ENCODE peak calls at places on chromosome 14, in four cellular contexts. S is H1, X is IMR-90, P is trophoblast cell. N is an unnamed sample.

GRCh38 chr14:29858299-29858698 is 69.3 kb downstream of the PRKD1 start:
- DNase-seq in X (no peak), P (no peak), S (no peak), N (no peak)

GRCh38 chr14:91264151-91265150 is 19.9 kb upstream of the GPR68 start:
- DNase-seq in S (peak; percentile 71), P (no peak), X (no peak), N (no peak)

GRCh38 chr14:103103461-103104388 is 9.2 kb downstream of the EXOC3L4 start:
- DNase-seq in X (peak; percentile 35), P (peak; percentile 84), S (peak; percentile 76), N (no peak)

GRCh38 chr14:44803239-44803905 is 158.4 kb downstream of the KLHL28 start:
- DNase-seq in X (peak; percentile 64), P (no peak), S (no peak), N (peak; percentile 52)

GRCh38 chr14:28949503-28949902 is 182.9 kb downstream of the FOXG1 start:
- DNase-seq in S (no peak), P (no peak), X (no peak), N (no peak)

GRCh38 chr14:55837467-55837866 is 257.5 kb downstream of the KTN1 start:
- DNase-seq in X (no peak), P (no peak), S (no peak), N (no peak)

GRCh38 chr14:103496776-103497175 is 25.9 kb downstream of the CKB start:
- DNase-seq in X (peak; percentile 33), P (no peak), S (no peak), N (no peak)

GRCh38 chr14:103354141-103354540 is 20.1 kb downstream of the EIF5 start:
- DNase-seq in X (no peak), S (no peak), P (no peak), N (no peak)

GRCh38 chr14:26887842-26888241 is 290.0 kb upstream of the NOVA1 start:
- DNase-seq in P (no peak), S (no peak), X (no peak), N (no peak)

GRCh38 chr14:102015045-102015685 is 50.8 kb downstream of the DYNC1H1 start:
- DNase-seq in S (no peak), X (peak; percentile 30), P (no peak), N (no peak)

GRCh38 chr14:74572829-74573360 is 39.1 kb downstream of the LTBP2 start:
- DNase-seq in S (no peak), P (peak; percentile 73), X (peak; percentile 65), N (no peak)

GRCh38 chr14:68249534-68250517 is 430.2 kb downstream of the RAD51B start:
- DNase-seq in S (no peak), P (peak; percentile 12), X (peak; percentile 74), N (no peak)

GRCh38 chr14:24215495-24216344 is at the start of gene MDP1:
- DNase-seq in P (peak; percentile 83), X (peak; percentile 83), S (peak; percentile 82), N (peak; percentile 77)

GRCh38 chr14:53450871-53451270 is 297.7 kb upstream of the DDHD1 start:
- DNase-seq in S (no peak), P (no peak), X (no peak), N (no peak)

GRCh38 chr14:38873923-38874612 is 229.0 kb downstream of the SEC23A start:
- DNase-seq in P (no peak), S (no peak), X (no peak), N (no peak)

GRCh38 chr14:93090826-93091583 is 24.7 kb downstream of the ITPK1 start:
- DNase-seq in P (no peak), X (no peak), S (no peak), N (no peak)

GRCh38 chr14:91366749-91367148 is 50.9 kb downstream of the CCDC88C start:
- DNase-seq in X (no peak), S (no peak), P (no peak), N (no peak)

GRCh38 chr14:68468437-68469207 is 324.2 kb downstream of the ZFP36L1 start:
- DNase-seq in P (peak; percentile 90), S (no peak), X (no peak), N (no peak)

GRCh38 chr14:90495357-90496276 is 98.8 kb downstream of the CALM1 start:
- DNase-seq in P (peak; percentile 17), X (peak; percentile 75), S (peak; percentile 85), N (peak; percentile 88)

GRCh38 chr14:51868405-51868804 is 8.0 kb downstream of the GNG2 start:
- DNase-seq in X (no peak), S (no peak), P (no peak), N (no peak)

GRCh38 chr14:51869426-51870113 is 9.2 kb downstream of the GNG2 start:
- DNase-seq in S (no peak), P (no peak), X (no peak), N (no peak)

GRCh38 chr14:51867753-51868152 is 7.3 kb downstream of the GNG2 start:
- DNase-seq in P (no peak), S (no peak), X (peak; percentile 48), N (no peak)

GRCh38 chr14:51862839-51863235 is 2.4 kb downstream of the GNG2 start:
- DNase-seq in S (no peak), P (no peak), X (peak; percentile 27), N (no peak)

GRCh38 chr14:51865953-51866747 is 5.7 kb downstream of the GNG2 start:
- DNase-seq in X (no peak), S (no peak), P (no peak), N (no peak)
- H4K91ac ChIP-seq in X (no peak overlapping the region), S (no peak overlapping the region), P (no peak overlapping the region), N (no peak overlapping the region)

GRCh38 chr14:31864937-31865855 is 211.9 kb upstream of the ARHGAP5 start:
- DNase-seq in P (no peak), X (no peak), S (no peak), N (no peak)
- H3K4me2 ChIP-seq in P (no peak overlapping the region), X (no peak overlapping the region), S (no peak overlapping the region), N (no peak overlapping the region)

GRCh38 chr14:49867831-49868719 is 15.5 kb upstream of the NEMF start:
- DNase-seq in X (peak; percentile 83), P (peak; percentile 99), S (peak; percentile 91), N (peak; percentile 86)
- H2BK120ac ChIP-seq in X (peak overlapping the region; percentile 59), P (peak overlapping the region; percentile 29), S (peak overlapping the region; percentile 43), N (no peak overlapping the region)

GRCh38 chr14:51908086-51908485 is 47.7 kb downstream of the GNG2 start:
- DNase-seq in S (no peak), P (no peak), X (peak; percentile 9), N (no peak)
- H4K91ac ChIP-seq in S (no peak overlapping the region), P (no peak overlapping the region), X (peak overlapping the region; percentile 32), N (no peak overlapping the region)

DNA sequence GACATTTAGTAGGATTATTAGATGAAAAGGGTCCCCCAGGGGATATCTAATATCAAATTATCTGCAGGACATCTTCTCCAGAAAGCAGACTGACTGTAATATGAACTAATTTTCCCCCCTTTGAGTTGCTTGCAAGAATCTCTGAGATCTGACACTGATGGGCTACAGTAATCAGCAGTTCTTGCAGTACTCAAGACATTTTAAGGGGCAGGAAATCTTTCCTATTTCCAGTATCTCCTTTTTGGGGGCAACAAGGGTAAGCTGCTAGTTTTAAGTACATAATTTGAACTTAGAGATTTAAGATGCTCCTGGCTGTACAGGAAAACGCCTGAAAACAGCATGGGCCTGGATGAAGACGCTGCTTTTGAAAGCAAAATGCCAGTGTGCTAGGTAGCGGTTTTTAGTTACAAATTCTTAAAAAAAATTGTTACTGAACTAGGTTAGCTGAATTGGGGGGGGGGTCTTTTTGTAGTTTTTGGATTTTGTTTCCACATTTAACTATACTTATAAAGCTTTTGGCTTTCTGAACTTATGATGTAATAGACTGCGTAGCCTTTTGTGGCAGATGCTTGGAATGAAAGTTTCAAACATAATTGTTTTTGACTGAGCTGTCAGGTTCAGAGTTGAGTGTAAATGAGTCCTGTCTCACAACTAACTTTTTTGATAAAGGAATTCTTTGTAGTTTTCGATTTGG is 2.3 kb downstream of the FRMD6 start:
- DNase-seq in P (no peak), S (no peak), X (peak; percentile 31), N (no peak)
- H3K4me2 ChIP-seq in P (peak overlapping the region; percentile 87), S (peak overlapping the region; percentile 84), X (peak overlapping the region; percentile 71), N (peak overlapping the region; percentile 25)

N was measured in neuronal stem cell.